ENCODE peak calls at places on chromosome 5, in six cellular contexts. P is lung, O is NB4, M is cardiac fibroblast, K is prostate gland, Z is AG10803. H is an unnamed sample.

GRCh38 chr5:4766101-4766500 is 374.0 kb upstream of the ADAMTS16 start:
- DNase-seq in P (no peak), O (no peak), M (no peak), K (no peak), Z (no peak), H (no peak)

GRCh38 chr5:154444559-154445421 is 1.0 kb upstream of the SAP30L start:
- DNase-seq in P (no peak), O (peak), M (no peak), K (no peak), Z (no peak), H (no peak)

GRCh38 chr5:72467987-72468386 is 39.2 kb downstream of the ZNF366 start:
- DNase-seq in P (no peak), O (peak), M (peak), K (no peak), Z (peak), H (no peak)

GRCh38 chr5:135565691-135566421 is 12.9 kb downstream of the CXCL14 start:
- DNase-seq in P (peak), O (peak), M (peak), K (peak), Z (peak), H (no peak)

GRCh38 chr5:58902305-58902704 is 319.4 kb downstream of the RAB3C start:
- DNase-seq in P (no peak), O (no peak), M (no peak), K (no peak), Z (no peak), H (no peak)

GRCh38 chr5:128212206-128212788 is 128.7 kb downstream of the SLC12A2 start:
- DNase-seq in P (no peak), O (no peak), M (no peak), K (no peak), Z (no peak), H (no peak)

GRCh38 chr5:28809811-28810750 is 1771.7 kb upstream of the CDH9 start:
- DNase-seq in P (no peak), O (no peak), M (no peak), K (no peak), Z (no peak), H (no peak)

GRCh38 chr5:95022967-95023695 is 261.8 kb downstream of the MCTP1 start:
- DNase-seq in P (no peak), O (peak), M (no peak), K (no peak), Z (no peak), H (no peak)

GRCh38 chr5:155943516-155944407 is 383.2 kb upstream of the SGCD start:
- DNase-seq in P (no peak), O (peak), M (peak), K (peak), Z (peak), H (no peak)

GRCh38 chr5:168288349-168289245 is 2.8 kb upstream of the WWC1 start:
- DNase-seq in P (peak), O (no peak), M (no peak), K (peak), Z (no peak), H (peak)

GRCh38 chr5:45057564-45057963 is 248.8 kb downstream of the MRPS30 start:
- DNase-seq in P (no peak), O (no peak), M (no peak), K (no peak), Z (no peak), H (no peak)

GRCh38 chr5:172490739-172491461 is 36.6 kb upstream of the SH3PXD2B start:
- DNase-seq in P (no peak), O (no peak), M (no peak), K (no peak), Z (no peak), H (no peak)

GRCh38 chr5:181232593-181232992 is 9.5 kb downstream of the TRIM41 start:
- DNase-seq in P (no peak), O (no peak), M (no peak), K (no peak), Z (no peak), H (no peak)

GRCh38 chr5:176906126-176906525 is 7.0 kb upstream of the HK3 start:
- DNase-seq in P (no peak), O (no peak), M (no peak), K (no peak), Z (no peak), H (no peak)

DNA sequence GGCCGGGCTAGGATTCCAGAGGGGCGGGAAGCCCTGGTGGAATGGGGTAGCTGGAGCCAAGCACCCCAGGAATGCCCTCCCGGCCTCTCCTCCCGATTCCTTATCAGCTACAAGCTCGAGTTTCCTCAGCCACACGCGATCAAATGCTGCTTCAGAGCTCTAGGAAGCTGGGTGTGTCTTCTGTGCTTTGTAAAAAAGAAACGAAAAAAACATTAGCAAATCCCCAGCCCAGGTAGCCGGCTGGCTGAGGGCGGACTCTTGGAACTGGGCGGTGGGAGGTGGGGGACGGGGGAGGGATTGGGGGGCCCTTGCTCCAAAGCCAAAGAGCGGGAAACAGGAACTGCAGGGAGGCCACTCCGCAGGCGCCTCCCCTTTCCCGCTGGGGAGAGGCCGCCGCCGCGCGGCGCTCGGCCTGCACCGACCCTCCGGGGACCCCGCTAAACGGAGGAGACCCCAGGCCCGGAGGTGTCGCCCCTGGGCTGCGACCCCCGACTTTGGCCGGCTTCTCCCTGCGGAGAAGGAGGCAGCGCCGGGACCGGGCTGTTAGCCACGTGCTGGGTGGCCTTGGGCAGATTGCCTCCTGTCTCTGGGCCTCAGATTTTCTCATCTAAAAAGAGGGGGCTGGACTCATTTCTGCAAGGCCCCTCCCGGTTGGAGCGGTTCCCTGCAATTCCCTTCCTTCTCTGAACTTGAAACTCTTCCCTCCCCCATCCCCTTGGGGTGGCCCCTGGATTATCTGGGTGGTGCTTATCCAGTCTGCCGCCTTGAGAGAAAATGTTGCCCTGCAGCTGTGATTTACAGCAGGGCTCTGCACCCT is 40.9 kb upstream of the FABP6 start:
- DNase-seq in P (peak), O (peak), M (peak), K (peak), Z (peak), H (no peak)
- TF ChIP-seq CTCF in P (no peak), O (no peak), M (no peak), K (no peak), Z (no peak), H (no peak)

DNA sequence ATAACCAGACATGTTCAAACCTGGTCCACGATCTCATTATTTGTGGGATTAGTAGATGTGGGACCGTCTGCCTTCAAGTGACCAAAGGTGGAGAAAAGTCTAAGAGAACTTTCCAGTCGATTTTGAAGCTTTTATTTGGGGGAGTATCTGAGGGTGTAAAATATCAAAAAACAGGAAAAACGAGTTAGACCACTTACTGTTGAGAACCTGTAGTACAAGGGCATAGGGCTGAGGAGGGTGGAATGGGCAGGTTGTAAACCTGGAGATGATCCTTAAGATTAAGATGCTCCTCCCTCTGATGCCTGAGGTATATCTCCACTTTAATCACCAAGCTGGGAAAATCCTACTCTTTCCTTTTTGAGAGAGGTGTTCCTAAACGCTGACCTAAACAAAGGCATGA is 32.0 kb upstream of the GTF2H2C start:
- DNase-seq in P (no peak), O (no peak), M (no peak), K (no peak), Z (no peak), H (no peak)
- H3K4me3 ChIP-seq in P (no peak), O (no peak), M (no peak), K (no peak), Z (no peak), H (no peak)

DNA sequence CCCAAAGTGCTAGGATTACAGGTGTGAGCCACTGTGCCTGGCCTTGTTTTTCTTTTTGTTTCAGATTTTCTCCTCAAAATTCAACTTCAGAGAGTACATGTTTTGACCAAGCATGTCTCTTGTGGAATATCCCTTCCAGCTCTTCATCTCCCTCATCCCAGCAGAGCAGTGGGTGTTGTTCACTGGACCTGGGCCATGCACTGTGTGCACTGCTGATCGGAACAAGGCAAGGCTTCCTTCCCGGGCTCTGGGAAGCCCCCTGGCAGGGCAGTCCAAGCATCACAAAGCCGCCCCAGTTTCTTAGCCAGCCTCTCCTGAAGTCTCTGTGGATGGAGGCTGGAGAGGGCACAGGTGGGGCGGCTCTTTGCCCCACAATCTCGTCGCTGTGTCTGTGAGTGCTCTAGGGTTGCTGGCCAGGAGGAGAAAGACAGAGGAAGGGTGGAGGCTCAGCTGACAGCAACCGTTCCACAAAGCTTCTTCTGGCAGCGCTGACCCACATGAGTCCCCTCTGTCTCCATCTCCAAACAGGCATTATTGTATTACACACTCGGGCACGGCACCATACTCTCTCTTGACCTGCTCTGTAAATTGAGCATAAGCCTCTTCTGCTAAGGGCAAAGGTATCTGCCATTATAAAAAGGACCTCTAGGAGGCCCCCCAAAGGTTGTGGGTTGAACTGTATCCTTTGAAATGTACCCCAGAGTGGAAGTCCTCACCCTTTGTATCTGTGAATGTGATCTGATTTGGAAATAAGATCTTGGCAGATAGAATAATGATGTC is 89.6 kb downstream of the TARS1 start:
- DNase-seq in P (no peak), O (peak), M (no peak), K (no peak), Z (no peak), H (no peak)
- TF ChIP-seq CTCF in P (no peak), O (no peak), M (peak), K (no peak), Z (no peak), H (peak)

GRCh38 chr5:61630908-61631307 is 298.9 kb downstream of the ZSWIM6 start:
- DNase-seq in P (no peak), O (no peak), M (no peak), K (no peak), Z (no peak), H (no peak)

GRCh38 chr5:61626639-61627282 is 294.7 kb downstream of the ZSWIM6 start:
- DNase-seq in P (no peak), O (no peak), M (no peak), K (no peak), Z (no peak), H (no peak)

GRCh38 chr5:61632064-61632463 is 300.0 kb downstream of the ZSWIM6 start:
- DNase-seq in P (no peak), O (no peak), M (peak), K (no peak), Z (no peak), H (no peak)

GRCh38 chr5:61635271-61635670 is 303.2 kb downstream of the ZSWIM6 start:
- DNase-seq in P (no peak), O (no peak), M (no peak), K (no peak), Z (no peak), H (no peak)

GRCh38 chr5:61631438-61631941 is 299.4 kb downstream of the ZSWIM6 start:
- DNase-seq in P (peak), O (no peak), M (peak), K (no peak), Z (peak), H (no peak)
- H3K4me3 ChIP-seq in P (no peak), O (no peak), M (no peak), K (no peak), Z (no peak), H (no peak)

GRCh38 chr5:179308563-179309382 is 36.5 kb downstream of the ADAMTS2 start:
- DNase-seq in P (no peak), O (no peak), M (no peak), K (no peak), Z (no peak), H (no peak)

GRCh38 chr5:179306191-179307005 is 38.9 kb downstream of the ADAMTS2 start:
- DNase-seq in P (no peak), O (no peak), M (no peak), K (no peak), Z (peak), H (no peak)

GRCh38 chr5:179309383-179309670 is 35.9 kb downstream of the ADAMTS2 start:
- DNase-seq in P (no peak), O (no peak), M (no peak), K (no peak), Z (no peak), H (no peak)

GRCh38 chr5:179307931-179308471 is 37.3 kb downstream of the ADAMTS2 start:
- DNase-seq in P (no peak), O (no peak), M (no peak), K (no peak), Z (no peak), H (no peak)

DNA sequence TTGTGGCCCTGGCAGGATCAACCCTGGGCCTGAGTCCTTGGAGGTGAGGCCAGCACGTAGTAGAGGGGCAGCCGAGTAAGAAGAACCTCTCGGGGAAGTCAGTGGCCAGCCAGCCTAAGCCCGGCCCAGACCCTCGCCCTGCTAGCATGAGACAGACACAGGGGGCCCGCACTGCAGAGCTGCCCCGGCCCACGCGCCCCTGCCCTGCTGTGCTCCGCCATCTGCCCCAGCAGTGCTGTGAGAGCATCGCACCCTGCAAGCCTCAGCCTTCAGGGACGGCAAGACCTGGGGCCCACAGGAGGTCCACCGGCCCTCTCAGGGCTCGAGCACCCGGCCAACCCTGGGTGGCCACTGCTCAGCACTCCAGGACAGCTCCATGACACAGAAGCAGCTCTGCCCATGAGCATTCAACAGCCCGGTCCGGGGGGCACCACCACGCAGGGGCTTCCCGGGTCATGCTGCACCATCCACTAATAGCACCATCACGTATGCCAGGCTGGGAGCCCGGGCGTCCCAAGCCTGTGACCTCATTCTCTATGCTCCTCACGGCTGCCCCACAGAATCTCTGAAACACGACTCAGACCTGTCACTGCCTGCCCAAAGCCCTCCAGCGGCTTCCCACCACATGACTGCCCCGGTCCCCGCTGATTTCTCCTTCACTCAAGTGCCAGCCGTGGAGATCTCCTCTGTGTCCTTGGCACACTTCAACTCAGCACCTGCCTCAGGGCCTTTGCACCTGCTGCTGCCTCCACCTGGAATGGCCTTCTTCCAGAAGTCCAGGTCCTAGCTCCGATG is 38.1 kb downstream of the ADAMTS2 start:
- DNase-seq in P (no peak), O (no peak), M (no peak), K (no peak), Z (peak), H (no peak)
- TF ChIP-seq CTCF in P (no peak), O (no peak), M (no peak), K (no peak), Z (no peak), H (no peak)

GRCh38 chr5:96924016-96924443 is 11.8 kb upstream of the LNPEP start:
- DNase-seq in P (no peak), O (no peak), M (no peak), K (no peak), Z (no peak), H (no peak)
- H3K4me3 ChIP-seq in P (no peak), O (no peak), M (no peak), K (no peak), Z (no peak), H (no peak)